ENCODE peak calls at places on chromosomes 13 and 19, in nine cellular contexts. One of them, this sample, is unnamed.

GRCh38 chr13:113109151-113110047 is 3.8 kb downstream of the F7 start:
- DNase-seq in foreskin fibroblast: no peak
- DNase-seq in neural progenitor cell: no peak
- DNase-seq in cardiac muscle cell: no peak
- DNase-seq in lower leg skin: peak; percentile 85
- DNase-seq in retinal pigment epithelial cell: no peak
- DNase-seq in AG10803: no peak
- DNase-seq in osteoblast: peak; percentile 66
- DNase-seq in adrenal gland: no peak
- DNase-seq in this sample: no peak

GRCh38 chr19:3479819-3480215 is 508 bp downstream of the SMIM24 start:
- DNase-seq in foreskin fibroblast: no peak
- DNase-seq in cardiac muscle cell: no peak
- DNase-seq in adrenal gland: no peak
- DNase-seq in neural progenitor cell: no peak
- DNase-seq in osteoblast: peak; percentile 80
- DNase-seq in AG10803: no peak
- DNase-seq in retinal pigment epithelial cell: no peak
- DNase-seq in lower leg skin: no peak
- DNase-seq in this sample: peak; percentile 54

GRCh38 chr13:97028441-97029299 is 34.4 kb upstream of the OXGR1 start:
- DNase-seq in foreskin fibroblast: peak; percentile 78
- DNase-seq in neural progenitor cell: peak; percentile 45
- DNase-seq in lower leg skin: peak; percentile 91
- DNase-seq in adrenal gland: peak; percentile 78
- DNase-seq in retinal pigment epithelial cell: no peak
- DNase-seq in cardiac muscle cell: peak; percentile 50
- DNase-seq in AG10803: peak; percentile 41
- DNase-seq in osteoblast: peak; percentile 38
- DNase-seq in this sample: peak; percentile 74

GRCh38 chr13:27076411-27076810 is 95.2 kb downstream of the USP12 start:
- DNase-seq in retinal pigment epithelial cell: no peak
- DNase-seq in adrenal gland: no peak
- DNase-seq in foreskin fibroblast: no peak
- DNase-seq in osteoblast: no peak
- DNase-seq in neural progenitor cell: no peak
- DNase-seq in lower leg skin: no peak
- DNase-seq in AG10803: peak; percentile 61
- DNase-seq in cardiac muscle cell: no peak
- DNase-seq in this sample: no peak

GRCh38 chr19:58328999-58329398 is 2.2 kb downstream of the ZSCAN22 start:
- DNase-seq in foreskin fibroblast: peak; percentile 22
- DNase-seq in osteoblast: no peak
- DNase-seq in cardiac muscle cell: peak; percentile 56
- DNase-seq in lower leg skin: no peak
- DNase-seq in retinal pigment epithelial cell: no peak
- DNase-seq in neural progenitor cell: peak; percentile 84
- DNase-seq in AG10803: no peak
- DNase-seq in adrenal gland: no peak
- DNase-seq in this sample: no peak

GRCh38 chr13:78876915-78877549 is 218.1 kb upstream of the OBI1 start:
- DNase-seq in retinal pigment epithelial cell: no peak
- DNase-seq in adrenal gland: no peak
- DNase-seq in lower leg skin: no peak
- DNase-seq in cardiac muscle cell: no peak
- DNase-seq in AG10803: no peak
- DNase-seq in osteoblast: no peak
- DNase-seq in foreskin fibroblast: no peak
- DNase-seq in neural progenitor cell: no peak
- DNase-seq in this sample: no peak

GRCh38 chr13:33490461-33491327 is 205.1 kb upstream of the STARD13 start:
- DNase-seq in osteoblast: no peak
- DNase-seq in AG10803: peak; percentile 58
- DNase-seq in lower leg skin: no peak
- DNase-seq in foreskin fibroblast: peak; percentile 32
- DNase-seq in neural progenitor cell: peak; percentile 66
- DNase-seq in cardiac muscle cell: no peak
- DNase-seq in retinal pigment epithelial cell: peak; percentile 73
- DNase-seq in adrenal gland: peak; percentile 10
- DNase-seq in this sample: no peak

GRCh38 chr13:113208424-113209335 is at the start of gene PCID2:
- DNase-seq in foreskin fibroblast: peak; percentile 95
- DNase-seq in neural progenitor cell: peak; percentile 96
- DNase-seq in lower leg skin: peak; percentile 97
- DNase-seq in osteoblast: peak; percentile 96
- DNase-seq in retinal pigment epithelial cell: peak; percentile 61
- DNase-seq in cardiac muscle cell: peak; percentile 94
- DNase-seq in adrenal gland: peak; percentile 89
- DNase-seq in AG10803: peak; percentile 83
- DNase-seq in this sample: peak; percentile 96

GRCh38 chr19:10533656-10534386 is 9.9 kb upstream of the ATG4D start:
- DNase-seq in cardiac muscle cell: no peak
- DNase-seq in retinal pigment epithelial cell: peak; percentile 63
- DNase-seq in neural progenitor cell: no peak
- DNase-seq in AG10803: peak; percentile 96
- DNase-seq in osteoblast: peak; percentile 82
- DNase-seq in lower leg skin: no peak
- DNase-seq in adrenal gland: no peak
- DNase-seq in foreskin fibroblast: peak; percentile 59
- DNase-seq in this sample: peak; percentile 61

GRCh38 chr19:36528921-36529518 is 949 bp upstream of the ZNF260 start:
- DNase-seq in adrenal gland: peak; percentile 5
- DNase-seq in lower leg skin: no peak
- DNase-seq in osteoblast: peak; percentile 63
- DNase-seq in AG10803: no peak
- DNase-seq in neural progenitor cell: peak; percentile 48
- DNase-seq in foreskin fibroblast: no peak
- DNase-seq in cardiac muscle cell: peak; percentile 12
- DNase-seq in retinal pigment epithelial cell: no peak
- DNase-seq in this sample: peak; percentile 39

GRCh38 chr13:46278474-46278873 is 66.7 kb downstream of the LRRC63 start:
- DNase-seq in neural progenitor cell: peak; percentile 6
- DNase-seq in osteoblast: no peak
- DNase-seq in foreskin fibroblast: no peak
- DNase-seq in retinal pigment epithelial cell: no peak
- DNase-seq in cardiac muscle cell: peak; percentile 82
- DNase-seq in lower leg skin: no peak
- DNase-seq in AG10803: no peak
- DNase-seq in adrenal gland: no peak
- DNase-seq in this sample: peak; percentile 62

DNA sequence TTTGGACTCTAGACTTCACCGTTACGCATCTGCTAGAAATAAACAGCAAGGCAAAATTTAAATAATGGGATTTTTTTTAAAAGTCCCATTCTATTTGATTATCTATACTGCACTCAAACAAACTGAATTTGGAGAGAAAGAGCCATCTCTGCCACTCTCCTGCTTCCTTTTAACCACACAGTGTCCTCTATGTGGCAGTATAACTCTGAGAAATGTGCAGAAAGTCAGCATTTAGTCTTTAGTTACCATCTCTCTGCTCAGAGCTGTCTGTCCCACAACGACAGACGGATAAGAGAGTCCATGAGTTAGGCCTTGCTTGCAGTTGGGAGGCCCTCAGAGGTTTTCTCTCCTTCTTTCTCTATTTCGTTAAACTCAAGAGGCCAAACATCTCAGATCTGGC is 21.2 kb downstream of the CCNA1 start:
- DNase-seq in cardiac muscle cell: peak; percentile 34
- DNase-seq in AG10803: peak; percentile 17
- DNase-seq in neural progenitor cell: peak; percentile 45
- DNase-seq in retinal pigment epithelial cell: no peak
- DNase-seq in foreskin fibroblast: peak; percentile 32
- DNase-seq in osteoblast: no peak
- DNase-seq in lower leg skin: no peak
- DNase-seq in adrenal gland: no peak
- DNase-seq in this sample: peak; percentile 37
- TF ChIP-seq CTCF in cardiac muscle cell: peak; percentile 41
- TF ChIP-seq CTCF in AG10803: peak; percentile 51
- TF ChIP-seq CTCF in neural progenitor cell: peak; percentile 61
- TF ChIP-seq CTCF in retinal pigment epithelial cell: peak; percentile 54
- TF ChIP-seq CTCF in foreskin fibroblast: peak; percentile 9
- TF ChIP-seq CTCF in osteoblast: peak; percentile 51
- TF ChIP-seq CTCF in lower leg skin: no peak
- TF ChIP-seq CTCF in adrenal gland: no peak
- TF ChIP-seq CTCF in this sample: peak; percentile 64

DNA sequence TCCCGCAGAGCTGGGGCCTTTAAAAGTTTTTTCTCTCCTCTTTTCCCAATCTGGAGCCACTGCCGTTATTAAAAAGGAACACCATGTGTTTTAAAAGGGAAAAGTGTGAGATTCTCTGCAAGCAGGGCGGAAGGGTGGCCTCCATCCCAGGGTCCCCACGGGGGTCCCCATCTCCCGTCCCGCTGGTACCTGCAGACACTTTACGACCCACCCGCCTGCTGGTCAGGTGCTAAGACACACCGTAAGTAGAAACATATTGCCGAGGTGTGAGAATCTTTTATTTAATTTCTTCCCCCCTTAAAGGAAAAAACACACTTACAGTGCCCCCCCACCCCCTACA is 1.8 kb downstream of the CRLF1 start:
- DNase-seq in neural progenitor cell: no peak
- DNase-seq in adrenal gland: no peak
- DNase-seq in cardiac muscle cell: no peak
- DNase-seq in osteoblast: peak; percentile 85
- DNase-seq in retinal pigment epithelial cell: no peak
- DNase-seq in lower leg skin: no peak
- DNase-seq in foreskin fibroblast: no peak
- DNase-seq in AG10803: no peak
- DNase-seq in this sample: no peak
- H3K4me3 ChIP-seq in neural progenitor cell: no peak overlapping the region
- H3K4me3 ChIP-seq in adrenal gland: no peak overlapping the region
- H3K4me3 ChIP-seq in cardiac muscle cell: no peak overlapping the region
- H3K4me3 ChIP-seq in osteoblast: no peak overlapping the region
- H3K4me3 ChIP-seq in retinal pigment epithelial cell: no peak overlapping the region
- H3K4me3 ChIP-seq in lower leg skin: no peak overlapping the region
- H3K4me3 ChIP-seq in foreskin fibroblast: no peak overlapping the region
- H3K4me3 ChIP-seq in AG10803: no peak overlapping the region
- H3K4me3 ChIP-seq in this sample: no peak overlapping the region

GRCh38 chr19:986083-986482 is 1.9 kb downstream of the WDR18 start:
- DNase-seq in lower leg skin: no peak
- DNase-seq in AG10803: no peak
- DNase-seq in retinal pigment epithelial cell: no peak
- DNase-seq in adrenal gland: no peak
- DNase-seq in foreskin fibroblast: no peak
- DNase-seq in neural progenitor cell: no peak
- DNase-seq in cardiac muscle cell: no peak
- DNase-seq in osteoblast: no peak
- DNase-seq in this sample: no peak
- TF ChIP-seq CTCF in lower leg skin: no peak
- TF ChIP-seq CTCF in AG10803: no peak
- TF ChIP-seq CTCF in retinal pigment epithelial cell: no peak
- TF ChIP-seq CTCF in adrenal gland: no peak
- TF ChIP-seq CTCF in foreskin fibroblast: no peak
- TF ChIP-seq CTCF in neural progenitor cell: no peak
- TF ChIP-seq CTCF in cardiac muscle cell: no peak
- TF ChIP-seq CTCF in osteoblast: no peak
- TF ChIP-seq CTCF in this sample: no peak

DNA sequence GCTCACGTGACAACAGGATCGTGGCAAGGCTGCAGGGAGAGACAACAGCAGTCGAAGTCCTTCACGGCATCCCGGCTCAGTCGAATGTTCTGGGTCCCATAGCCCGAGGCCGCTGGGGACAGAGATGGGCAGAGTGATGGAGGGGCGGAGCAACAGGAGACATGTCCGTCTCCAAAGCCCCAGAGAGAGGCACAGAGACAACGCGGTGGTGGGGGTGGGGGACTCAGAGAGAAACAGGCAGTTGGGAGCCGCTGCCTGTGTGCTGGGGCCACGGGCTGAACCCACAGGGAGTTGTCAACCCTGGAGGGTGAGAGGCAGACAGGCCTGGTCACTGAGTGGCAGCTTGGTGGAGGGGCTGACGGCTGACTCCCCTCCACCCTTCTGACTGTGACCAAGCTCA is 20.4 kb downstream of the NOSIP start:
- DNase-seq in neural progenitor cell: no peak
- DNase-seq in retinal pigment epithelial cell: no peak
- DNase-seq in lower leg skin: no peak
- DNase-seq in AG10803: no peak
- DNase-seq in foreskin fibroblast: no peak
- DNase-seq in cardiac muscle cell: no peak
- DNase-seq in osteoblast: peak; percentile 54
- DNase-seq in adrenal gland: no peak
- DNase-seq in this sample: no peak
- H3K4me3 ChIP-seq in neural progenitor cell: no peak overlapping the region
- H3K4me3 ChIP-seq in retinal pigment epithelial cell: no peak overlapping the region
- H3K4me3 ChIP-seq in lower leg skin: no peak overlapping the region
- H3K4me3 ChIP-seq in AG10803: no peak overlapping the region
- H3K4me3 ChIP-seq in foreskin fibroblast: no peak overlapping the region
- H3K4me3 ChIP-seq in cardiac muscle cell: no peak overlapping the region
- H3K4me3 ChIP-seq in osteoblast: no peak overlapping the region
- H3K4me3 ChIP-seq in adrenal gland: no peak overlapping the region
- H3K4me3 ChIP-seq in this sample: no peak overlapping the region

GRCh38 chr13:111629016-111629415 is 308.6 kb downstream of the TEX29 start:
- DNase-seq in osteoblast: no peak
- DNase-seq in foreskin fibroblast: no peak
- DNase-seq in neural progenitor cell: no peak
- DNase-seq in cardiac muscle cell: no peak
- DNase-seq in AG10803: no peak
- DNase-seq in adrenal gland: no peak
- DNase-seq in retinal pigment epithelial cell: no peak
- DNase-seq in lower leg skin: peak; percentile 46
- DNase-seq in this sample: no peak

GRCh38 chr13:111629933-111630332 is 309.5 kb downstream of the TEX29 start:
- DNase-seq in neural progenitor cell: peak; percentile 42
- DNase-seq in retinal pigment epithelial cell: no peak
- DNase-seq in foreskin fibroblast: no peak
- DNase-seq in adrenal gland: no peak
- DNase-seq in AG10803: no peak
- DNase-seq in cardiac muscle cell: no peak
- DNase-seq in lower leg skin: no peak
- DNase-seq in osteoblast: no peak
- DNase-seq in this sample: no peak

GRCh38 chr13:111629457-111629856 is 309.0 kb downstream of the TEX29 start:
- DNase-seq in cardiac muscle cell: no peak
- DNase-seq in neural progenitor cell: no peak
- DNase-seq in lower leg skin: peak; percentile 40
- DNase-seq in retinal pigment epithelial cell: no peak
- DNase-seq in osteoblast: no peak
- DNase-seq in adrenal gland: no peak
- DNase-seq in AG10803: no peak
- DNase-seq in foreskin fibroblast: no peak
- DNase-seq in this sample: no peak

GRCh38 chr13:111632906-111633305 is 312.5 kb downstream of the TEX29 start:
- DNase-seq in foreskin fibroblast: no peak
- DNase-seq in retinal pigment epithelial cell: no peak
- DNase-seq in AG10803: no peak
- DNase-seq in adrenal gland: no peak
- DNase-seq in lower leg skin: peak; percentile 74
- DNase-seq in neural progenitor cell: peak; percentile 28
- DNase-seq in cardiac muscle cell: no peak
- DNase-seq in osteoblast: no peak
- DNase-seq in this sample: peak; percentile 13

GRCh38 chr13:111630411-111630810 is 310.0 kb downstream of the TEX29 start:
- DNase-seq in AG10803: no peak
- DNase-seq in lower leg skin: peak; percentile 61
- DNase-seq in cardiac muscle cell: no peak
- DNase-seq in osteoblast: no peak
- DNase-seq in adrenal gland: no peak
- DNase-seq in neural progenitor cell: peak; percentile 47
- DNase-seq in foreskin fibroblast: no peak
- DNase-seq in retinal pigment epithelial cell: no peak
- DNase-seq in this sample: no peak
- TF ChIP-seq CTCF in AG10803: no peak
- TF ChIP-seq CTCF in lower leg skin: no peak
- TF ChIP-seq CTCF in cardiac muscle cell: no peak
- TF ChIP-seq CTCF in osteoblast: no peak
- TF ChIP-seq CTCF in adrenal gland: no peak
- TF ChIP-seq CTCF in neural progenitor cell: peak; percentile 45
- TF ChIP-seq CTCF in foreskin fibroblast: no peak
- TF ChIP-seq CTCF in retinal pigment epithelial cell: no peak
- TF ChIP-seq CTCF in this sample: no peak